ENCODE peak calls at places on chromosomes 16 and 17, in four cellular contexts. B is neuronal stem cell, Y is IMR-90, K is trophoblast cell. X is an unnamed sample.

GRCh38 chr17:59730268-59730834 is 22.9 kb downstream of the VMP1 start:
- DNase-seq in Y (no peak), K (no peak), B (no peak), X (no peak)

GRCh38 chr16:55184619-55185018 is 139.4 kb upstream of the IRX6 start:
- DNase-seq in B (no peak), K (no peak), Y (no peak), X (no peak)

GRCh38 chr17:17151962-17152361 is 54.2 kb downstream of the PLD6 start:
- DNase-seq in B (no peak), Y (peak; percentile 96), K (peak; percentile 18), X (no peak)

GRCh38 chr17:21177401-21177800 is 36.6 kb downstream of the TMEM11 start:
- DNase-seq in B (no peak), K (no peak), Y (no peak), X (no peak)

GRCh38 chr16:16143038-16143763 is 80.1 kb downstream of the ABCC6 start:
- DNase-seq in Y (no peak), B (no peak), K (peak; percentile 14), X (peak; percentile 74)

GRCh38 chr16:19520861-19521331 is 1.0 kb downstream of the GDE1 start:
- DNase-seq in Y (peak; percentile 54), K (peak; percentile 40), B (no peak), X (peak; percentile 4)

GRCh38 chr16:3009568-3010390 is 2.9 kb upstream of the CLDN9 start:
- DNase-seq in K (peak; percentile 96), B (no peak), Y (peak; percentile 9), X (peak; percentile 97)

GRCh38 chr17:78561166-78561565 is 16.0 kb downstream of the DNAH17 start:
- DNase-seq in B (no peak), Y (no peak), K (no peak), X (no peak)

GRCh38 chr17:41544497-41544896 is 16.4 kb upstream of the KRT19 start:
- DNase-seq in Y (no peak), B (no peak), K (no peak), X (no peak)

GRCh38 chr17:17181666-17182600 is 24.2 kb downstream of the PLD6 start:
- DNase-seq in Y (no peak), B (no peak), K (no peak), X (no peak)

GRCh38 chr16:59540621-59541020 is 806.5 kb upstream of the GOT2 start:
- DNase-seq in Y (peak; percentile 52), K (no peak), B (no peak), X (no peak)

GRCh38 chr17:63041722-63042121 is 75.7 kb downstream of the TANC2 start:
- DNase-seq in K (no peak), B (no peak), Y (no peak), X (no peak)

GRCh38 chr17:76679242-76679641 is 31.5 kb downstream of the MXRA7 start:
- DNase-seq in B (no peak), K (no peak), Y (no peak), X (no peak)

GRCh38 chr16:50666658-50667496 is 14.2 kb downstream of the SNX20 start:
- DNase-seq in K (no peak), B (no peak), Y (no peak), X (no peak)

GRCh38 chr17:2700491-2701141 is 10.9 kb downstream of the CLUH start:
- DNase-seq in K (no peak), Y (no peak), B (no peak), X (no peak)

GRCh38 chr17:55699178-55699865 is 23.3 kb downstream of the TMEM100 start:
- DNase-seq in B (no peak), Y (no peak), K (no peak), X (no peak)

GRCh38 chr16:20372696-20373095 is 20.2 kb upstream of the UMOD start:
- DNase-seq in Y (no peak), K (no peak), B (no peak), X (no peak)

GRCh38 chr17:63552211-63552610 is 1.9 kb downstream of the DCAF7 start:
- DNase-seq in Y (peak; percentile 52), B (no peak), K (peak; percentile 4), X (no peak)

GRCh38 chr17:61475726-61476125 is 23.5 kb downstream of the TBX4 start:
- DNase-seq in K (no peak), B (no peak), Y (peak; percentile 77), X (no peak)

GRCh38 chr16:27312580-27313421 is 973 bp upstream of the IL4R start:
- DNase-seq in B (no peak), K (no peak), Y (no peak), X (no peak)

GRCh38 chr16:89723279-89724250 is 2.2 kb downstream of the ZNF276 start:
- DNase-seq in K (no peak), B (no peak), Y (peak; percentile 14), X (no peak)

GRCh38 chr16:75000481-75001081 is 1.8 kb downstream of the ZNRF1 start:
- DNase-seq in B (no peak), K (peak; percentile 79), Y (peak; percentile 37), X (no peak)

GRCh38 chr16:74700206-74701040 is at the start of gene MLKL:
- DNase-seq in B (no peak), Y (peak; percentile 26), K (peak; percentile 50), X (peak; percentile 25)

GRCh38 chr17:79658811-79659207 is 48.0 kb upstream of the RBFOX3 start:
- DNase-seq in Y (peak; percentile 21), B (peak; percentile 38), K (peak; percentile 19), X (peak; percentile 70)

GRCh38 chr16:1991135-1991551 is 1.4 kb downstream of the SYNGR3 start:
- DNase-seq in K (no peak), B (no peak), Y (no peak), X (no peak)

GRCh38 chr16:7515543-7515942 is 182.9 kb downstream of the RBFOX1 start:
- DNase-seq in K (no peak), Y (no peak), B (no peak), X (no peak)

GRCh38 chr17:7755095-7755890 is 37.7 kb downstream of the DNAH2 start:
- DNase-seq in K (no peak), Y (no peak), B (no peak), X (no peak)
- H4K8ac ChIP-seq in K (no peak overlapping the region), Y (no peak overlapping the region), B (no peak overlapping the region), X (no peak overlapping the region)

GRCh38 chr16:4989391-4990006 is 31.4 kb downstream of the SEC14L5 start:
- DNase-seq in Y (no peak), B (no peak), K (no peak), X (peak; percentile 16)

GRCh38 chr16:4984174-4985000 is 26.3 kb downstream of the SEC14L5 start:
- DNase-seq in B (no peak), K (no peak), Y (no peak), X (no peak)

GRCh38 chr16:4987580-4988374 is 29.6 kb downstream of the SEC14L5 start:
- DNase-seq in Y (no peak), K (no peak), B (no peak), X (peak; percentile 16)

GRCh38 chr16:4988647-4989046 is 30.5 kb downstream of the SEC14L5 start:
- DNase-seq in B (no peak), Y (no peak), K (no peak), X (no peak)

DNA sequence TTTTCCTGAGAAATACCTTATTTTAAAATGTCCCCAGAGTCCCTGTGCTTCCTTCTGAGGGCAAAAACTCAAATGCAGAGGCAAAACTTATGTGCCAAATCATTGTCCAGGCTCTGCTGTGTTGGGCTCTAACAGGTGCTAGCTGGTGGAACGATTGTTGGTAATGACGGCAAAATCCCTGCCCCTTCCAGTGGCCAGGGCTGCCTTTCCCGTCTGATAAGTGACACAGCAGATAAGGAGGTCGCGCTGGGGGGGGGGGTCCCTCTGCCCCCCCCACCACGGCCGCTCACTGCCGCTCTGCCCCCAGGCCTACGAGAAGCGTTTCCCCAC is 29.1 kb downstream of the SEC14L5 start:
- DNase-seq in B (no peak), K (no peak), Y (no peak), X (no peak)
- H4K8ac ChIP-seq in B (no peak overlapping the region), K (no peak overlapping the region), Y (no peak overlapping the region), X (no peak overlapping the region)

DNA sequence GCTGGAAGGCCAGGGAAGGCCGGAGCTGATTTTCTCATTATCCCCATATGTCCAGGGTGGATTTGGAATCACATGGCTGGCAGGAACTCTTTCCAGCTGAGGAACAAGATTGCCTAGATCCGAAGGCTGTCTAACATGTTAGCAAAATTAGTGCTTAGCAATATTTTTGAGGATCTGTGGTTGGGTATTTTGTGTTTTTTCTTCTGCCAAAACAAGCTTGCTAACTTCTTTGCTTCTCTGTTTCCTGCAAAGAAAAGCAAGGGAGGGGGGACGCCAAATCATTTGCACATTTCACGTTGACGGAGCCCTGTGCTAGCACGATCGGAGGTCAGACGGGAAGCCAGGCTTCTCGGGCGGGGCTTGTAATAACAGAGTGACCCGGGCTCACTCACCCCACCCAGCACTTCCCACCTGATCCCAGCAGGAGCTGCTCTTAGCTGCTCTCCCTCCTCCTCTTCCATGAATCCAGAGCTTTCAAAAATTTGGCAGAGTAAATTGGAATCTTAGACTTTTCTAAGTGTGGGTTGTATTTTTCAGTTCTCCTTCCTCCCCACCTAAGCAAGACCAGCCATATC is 33.3 kb upstream of the FOXF1 start:
- DNase-seq in K (no peak), B (no peak), Y (no peak), X (no peak)
- H4K8ac ChIP-seq in K (no peak overlapping the region), B (no peak overlapping the region), Y (no peak overlapping the region), X (no peak overlapping the region)

GRCh38 chr16:31063495-31063842 is 10.6 kb downstream of the ZNF668 start:
- DNase-seq in B (no peak), K (no peak), Y (no peak), X (peak; percentile 25)

GRCh38 chr16:31063843-31064611 is 10.0 kb downstream of the ZNF668 start:
- DNase-seq in K (no peak), Y (no peak), B (no peak), X (no peak)

GRCh38 chr16:31067342-31067741 is 6.7 kb downstream of the ZNF668 start:
- DNase-seq in K (no peak), Y (no peak), B (no peak), X (no peak)

GRCh38 chr16:31061813-31062440 is 12.1 kb downstream of the ZNF668 start:
- DNase-seq in K (no peak), Y (no peak), B (no peak), X (no peak)

DNA sequence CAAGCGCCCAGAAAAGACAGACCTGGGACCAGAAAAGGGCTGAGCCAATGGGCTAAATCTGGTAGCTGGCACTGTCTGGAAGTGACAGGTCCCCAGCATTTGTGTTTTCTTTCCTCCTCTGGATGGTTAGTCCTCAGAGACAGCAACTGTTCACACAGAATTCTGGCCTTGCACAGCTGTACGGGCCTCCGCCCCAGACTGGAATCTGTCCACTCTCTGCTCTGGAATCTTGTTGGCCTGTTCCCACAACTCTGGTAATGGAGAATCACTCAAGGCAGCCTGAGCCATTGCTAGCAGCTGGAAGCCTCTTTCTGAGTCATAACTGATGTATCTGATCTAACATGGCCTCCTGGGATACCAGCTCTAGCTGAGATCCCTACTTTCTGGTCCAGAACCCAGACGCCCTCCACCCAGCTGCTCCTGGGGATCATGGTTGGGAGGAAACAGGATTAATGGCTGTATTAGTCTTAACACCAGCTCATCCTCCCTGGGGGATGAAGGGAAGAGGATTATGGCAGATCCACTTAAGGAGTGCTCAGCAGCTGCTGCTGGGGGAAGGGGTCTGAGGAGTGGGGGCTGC is 9.1 kb downstream of the ZNF668 start:
- DNase-seq in K (peak; percentile 95), B (no peak), Y (peak; percentile 97), X (no peak)
- H4K8ac ChIP-seq in K (peak overlapping the region; percentile 58), B (no peak overlapping the region), Y (peak overlapping the region; percentile 68), X (no peak overlapping the region)

GRCh38 chr17:57935833-57936807 is 19.1 kb downstream of the CUEDC1 start:
- DNase-seq in Y (peak; percentile 55), B (peak; percentile 89), K (no peak), X (peak; percentile 70)
- H4K8ac ChIP-seq in Y (peak overlapping the region; percentile 89), B (no peak overlapping the region), K (no peak overlapping the region), X (no peak overlapping the region)